ENCODE peak calls at places on chromosomes 2 and 18, in four cellular contexts. X is K562, G is GM12878, K is H1. F is an unnamed sample.

GRCh38 chr2:133705287-133705686 is 137.0 kb upstream of the NCKAP5 start:
- DNase-seq in X (no peak), G (no peak), K (no peak), F (no peak)

GRCh38 chr2:10303634-10304378 is 1.1 kb downstream of the HPCAL1 start:
- DNase-seq in X (peak), G (no peak), K (peak), F (no peak)

GRCh38 chr2:98726172-98726725 is 4.7 kb downstream of the MGAT4A start:
- DNase-seq in X (no peak), G (no peak), K (no peak), F (no peak)

GRCh38 chr18:7329036-7329435 is 98.1 kb downstream of the LRRC30 start:
- DNase-seq in X (no peak), G (no peak), K (no peak), F (no peak)

GRCh38 chr18:9123520-9123919 is 13.1 kb upstream of the ANKRD12 start:
- DNase-seq in X (no peak), G (no peak), K (no peak), F (no peak)

GRCh38 chr18:36624451-36625167 is 204.2 kb downstream of the TPGS2 start:
- DNase-seq in X (no peak), G (no peak), K (no peak), F (no peak)

GRCh38 chr2:68974251-68974650 is at the start of gene GKN1:
- DNase-seq in X (no peak), G (no peak), K (no peak), F (no peak)

GRCh38 chr18:79634186-79634585 is 45.4 kb upstream of the CTDP1 start:
- DNase-seq in X (no peak), G (no peak), K (no peak), F (no peak)

GRCh38 chr2:217672472-217672871 is 330.3 kb downstream of the TNS1 start:
- DNase-seq in X (no peak), G (no peak), K (no peak), F (no peak)

GRCh38 chr2:237901932-237902846 is 42.8 kb downstream of the RAMP1 start:
- DNase-seq in X (no peak), G (no peak), K (no peak), F (no peak)

GRCh38 chr2:224595518-224595917 is 10.4 kb upstream of the CUL3 start:
- DNase-seq in X (no peak), G (no peak), K (no peak), F (no peak)

GRCh38 chr2:20599001-20599600 is 51.8 kb downstream of the HS1BP3 start:
- DNase-seq in X (no peak), G (no peak), K (no peak), F (no peak)

GRCh38 chr2:226652983-226653765 is 146.4 kb downstream of the IRS1 start:
- DNase-seq in X (no peak), G (no peak), K (no peak), F (no peak)

GRCh38 chr18:2147866-2148265 is 423.4 kb downstream of the METTL4 start:
- DNase-seq in X (no peak), G (no peak), K (no peak), F (no peak)

GRCh38 chr18:78587096-78587495 is 392.5 kb upstream of the SALL3 start:
- DNase-seq in X (no peak), G (no peak), K (no peak), F (no peak)

GRCh38 chr2:28765316-28765715 is 13.7 kb downstream of the PPP1CB start:
- DNase-seq in X (no peak), G (no peak), K (no peak), F (no peak)

GRCh38 chr18:70289351-70290330 is 796 bp downstream of the SOCS6 start:
- DNase-seq in X (peak), G (no peak), K (peak), F (no peak)

DNA sequence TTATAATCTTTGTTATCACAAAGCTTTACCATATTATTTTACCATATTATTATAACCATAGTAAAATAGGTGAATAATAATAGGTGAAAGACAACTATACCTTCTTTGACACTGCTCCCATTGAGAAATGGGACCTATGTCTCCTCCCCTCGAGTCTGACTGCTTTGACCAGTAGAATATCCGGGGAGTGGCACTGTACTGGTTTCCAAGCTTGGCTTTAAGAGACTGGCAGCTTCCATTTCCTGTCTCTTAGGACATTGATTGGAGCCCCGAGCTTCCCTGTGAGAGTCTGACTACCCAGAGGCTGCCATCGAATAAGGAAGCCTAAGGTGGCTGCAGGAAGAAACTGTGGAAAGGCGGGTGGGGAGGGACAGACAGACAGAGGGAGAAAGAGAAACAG is 40.1 kb upstream of the PLEKHM3 start:
- DNase-seq in X (no peak), G (no peak), K (no peak), F (no peak)
- TF ChIP-seq EGR1 in X (no peak), G (no peak), K (no peak), F (no peak)

GRCh38 chr2:45825001-45825651 is 173.7 kb downstream of the PRKCE start:
- DNase-seq in X (no peak), G (no peak), K (no peak), F (no peak)

GRCh38 chr2:45823723-45824206 is 172.3 kb downstream of the PRKCE start:
- DNase-seq in X (no peak), G (no peak), K (no peak), F (no peak)

GRCh38 chr2:45826476-45826875 is 175.0 kb downstream of the PRKCE start:
- DNase-seq in X (no peak), G (no peak), K (no peak), F (no peak)

GRCh38 chr2:45830322-45830721 is 178.8 kb downstream of the PRKCE start:
- DNase-seq in X (no peak), G (no peak), K (no peak), F (no peak)

DNA sequence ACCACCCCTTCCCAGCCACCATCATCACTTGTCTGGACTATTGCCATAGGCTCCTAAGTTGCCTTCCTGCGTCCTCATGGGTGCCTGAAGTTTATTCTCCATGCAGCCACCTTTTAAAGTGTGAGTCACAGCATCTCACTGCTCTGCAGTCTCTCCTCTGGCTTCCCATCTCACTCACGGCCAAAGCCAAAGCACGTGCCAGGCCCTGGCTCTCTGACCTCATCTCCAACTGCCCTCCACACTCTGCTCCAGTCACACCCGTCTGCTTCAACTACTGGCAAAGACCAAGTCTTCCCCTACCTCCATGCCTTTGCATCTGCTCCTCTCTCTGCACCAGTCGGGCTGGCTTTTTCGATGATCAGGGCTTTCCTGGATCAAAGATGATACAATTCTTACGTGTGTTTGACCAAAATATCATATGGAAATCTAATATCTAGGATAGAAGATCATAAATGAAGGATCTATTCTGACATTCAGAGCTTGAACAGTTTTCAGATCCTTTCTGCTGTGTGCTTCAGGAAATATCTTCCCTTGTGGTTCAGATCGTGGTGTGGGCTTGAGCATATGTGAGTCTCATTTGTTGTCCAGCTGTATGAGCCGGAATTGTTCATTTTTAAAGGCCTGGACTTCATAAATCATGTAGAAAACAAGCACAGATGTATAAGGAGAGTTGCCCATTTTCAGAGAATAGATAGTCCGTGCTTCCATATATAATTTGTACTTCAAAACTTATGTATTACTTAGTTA is 175.6 kb downstream of the PRKCE start:
- DNase-seq in X (no peak), G (no peak), K (no peak), F (no peak)
- TF ChIP-seq EGR1 in X (no peak), G (no peak), K (no peak), F (no peak)

DNA sequence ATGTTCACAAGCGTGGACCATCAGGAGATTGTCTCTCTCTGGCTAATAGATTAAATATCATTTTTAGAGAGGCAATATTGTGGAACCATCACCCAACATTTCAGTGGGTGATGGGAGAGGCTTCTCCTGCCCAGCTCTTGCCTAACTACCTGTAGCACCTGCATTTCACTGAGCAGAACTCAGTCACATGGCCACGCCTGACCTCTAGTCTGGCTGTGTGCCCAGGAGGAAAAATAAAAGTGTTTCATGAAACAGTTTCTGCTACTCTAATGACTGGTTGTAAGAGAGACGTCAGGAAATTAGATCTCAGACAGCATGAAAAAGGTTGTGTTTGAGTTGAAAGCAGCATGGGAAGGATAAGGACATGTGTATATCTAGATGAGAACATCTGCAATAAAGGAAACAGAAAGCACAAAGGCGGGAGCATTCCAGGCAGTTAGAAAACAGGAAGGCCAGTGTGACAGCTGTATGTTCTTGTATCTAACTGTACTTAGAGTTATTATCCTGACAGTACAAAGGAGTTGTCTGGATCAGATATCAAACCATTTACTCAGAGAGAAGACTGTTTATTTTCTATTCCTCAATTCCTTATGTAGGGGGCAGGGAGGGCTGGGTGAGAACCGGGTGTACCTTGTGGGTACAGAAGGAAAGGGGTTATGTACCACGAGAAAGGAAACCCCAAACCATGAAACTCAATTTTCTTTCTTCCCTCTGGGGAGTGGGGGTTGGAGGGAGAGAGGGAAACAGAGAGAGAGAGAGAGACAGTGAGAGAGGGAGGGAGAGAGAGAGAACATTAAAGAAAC is 307.5 kb upstream of the VWC2L start:
- DNase-seq in X (no peak), G (no peak), K (no peak), F (no peak)
- TF ChIP-seq EGR1 in X (no peak), G (no peak), K (no peak), F (no peak)

DNA sequence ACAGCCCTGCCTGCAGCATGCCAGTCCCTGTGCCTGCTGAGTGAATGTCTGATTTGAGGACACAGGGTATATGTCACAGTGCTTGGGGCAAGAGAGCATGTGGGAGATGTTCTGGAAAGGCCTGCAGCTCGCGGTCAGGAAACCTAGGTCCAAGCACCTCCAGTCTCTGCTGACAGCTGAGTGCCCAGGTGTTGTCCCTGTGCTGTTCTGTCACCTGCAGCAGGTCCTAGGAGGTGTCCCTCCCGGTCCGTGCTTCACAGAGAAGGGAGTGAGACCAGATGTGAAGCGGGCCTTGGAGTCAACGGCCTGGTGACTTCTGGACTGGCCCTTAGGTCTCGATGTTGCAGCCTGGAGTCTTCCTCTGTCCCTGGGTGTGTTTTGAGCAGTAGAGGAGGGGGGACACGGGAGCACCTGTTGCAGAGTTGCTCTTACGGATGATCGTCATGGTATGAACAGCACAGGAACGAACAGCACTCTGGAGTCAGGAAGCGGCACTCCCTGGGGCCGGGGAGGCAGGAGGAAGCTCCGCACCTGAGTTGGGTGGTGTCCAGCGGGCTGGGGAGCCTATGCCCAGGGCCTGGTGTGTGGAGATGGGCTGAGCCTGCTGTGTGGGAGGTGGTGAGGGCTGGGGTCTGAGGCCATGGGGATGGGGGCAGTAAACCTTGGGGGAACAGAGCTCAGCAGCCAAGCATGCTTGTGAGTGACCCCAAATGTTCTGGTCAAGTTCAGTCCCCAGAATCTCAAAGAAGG is 21.6 kb upstream of the ARHGEF4 start:
- DNase-seq in X (no peak), G (no peak), K (no peak), F (no peak)
- TF ChIP-seq EGR1 in X (no peak), G (no peak), K (no peak), F (no peak)

GRCh38 chr2:64166637-64167420 is 22.6 kb upstream of the PELI1 start:
- DNase-seq in X (no peak), G (no peak), K (no peak), F (no peak)

GRCh38 chr2:64168231-64168630 is 24.0 kb upstream of the PELI1 start:
- DNase-seq in X (no peak), G (no peak), K (no peak), F (no peak)

GRCh38 chr2:64165696-64166095 is 21.5 kb upstream of the PELI1 start:
- DNase-seq in X (no peak), G (no peak), K (no peak), F (no peak)

GRCh38 chr2:64166212-64166611 is 22.0 kb upstream of the PELI1 start:
- DNase-seq in X (no peak), G (no peak), K (no peak), F (no peak)

DNA sequence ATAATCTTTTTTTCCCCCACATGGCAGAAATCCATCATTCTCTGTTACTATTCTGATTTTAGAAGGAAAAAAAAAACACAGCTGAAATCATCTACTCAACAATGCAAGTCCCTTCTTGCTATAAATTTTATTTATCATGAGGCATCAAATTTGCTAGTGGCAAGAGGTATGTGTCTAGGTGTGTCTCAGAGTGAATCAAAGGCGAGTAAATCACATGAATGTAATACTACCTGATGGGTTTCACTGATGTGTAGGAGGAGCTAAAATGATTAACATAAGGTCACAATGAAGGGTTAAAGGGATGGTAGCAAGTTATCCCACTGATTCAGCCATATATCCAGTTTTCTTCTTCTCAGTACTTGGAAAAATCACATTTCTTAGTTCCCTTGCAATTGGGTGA is 24.5 kb upstream of the PELI1 start:
- DNase-seq in X (no peak), G (no peak), K (no peak), F (no peak)
- TF ChIP-seq EGR1 in X (no peak), G (no peak), K (no peak), F (no peak)

DNA sequence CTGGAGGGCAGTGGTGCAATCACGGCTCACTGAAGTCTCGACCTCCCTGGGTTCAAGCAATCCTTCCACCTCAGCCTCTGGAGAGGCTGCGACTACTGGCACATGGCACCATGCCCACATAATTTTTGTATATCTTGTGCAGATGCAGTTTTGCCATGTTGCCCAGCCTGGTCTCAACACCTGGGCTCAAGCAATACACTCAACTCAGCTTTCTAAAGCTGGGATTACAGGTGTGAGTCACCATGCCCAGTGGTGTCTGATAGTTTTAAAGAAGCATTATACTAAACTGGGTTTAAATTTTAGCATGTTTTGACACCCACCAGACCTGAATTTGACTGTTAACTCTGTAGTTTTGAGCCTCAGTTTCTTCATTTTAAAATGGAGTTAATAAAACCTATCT is 109.4 kb upstream of the SLC38A11 start:
- DNase-seq in X (no peak), G (no peak), K (no peak), F (no peak)
- TF ChIP-seq EGR1 in X (no peak), G (no peak), K (no peak), F (no peak)

F was measured in HCT116.